ENCODE peak calls at places on chromosomes 5 and 9, in seven cellular contexts. One of them, this sample, is unnamed.

GRCh38 chr9:123033352-123033751 is at the start of gene GPR21:
- DNase-seq in H9: no peak
- DNase-seq in IMR-90: no peak
- DNase-seq in H1: no peak
- DNase-seq in mesendoderm: peak; percentile 16
- DNase-seq in mesenchymal stem cell: no peak
- DNase-seq in neuronal stem cell: peak; percentile 53
- DNase-seq in this sample: no peak

GRCh38 chr9:79107911-79108676 is 463.7 kb upstream of the TLE4 start:
- DNase-seq in H1: no peak
- DNase-seq in mesendoderm: no peak
- DNase-seq in neuronal stem cell: no peak
- DNase-seq in IMR-90: peak; percentile 17
- DNase-seq in H9: no peak
- DNase-seq in mesenchymal stem cell: no peak
- DNase-seq in this sample: no peak

GRCh38 chr9:113524460-113524859 is 60.9 kb downstream of the RGS3 start:
- DNase-seq in neuronal stem cell: no peak
- DNase-seq in mesenchymal stem cell: no peak
- DNase-seq in H9: no peak
- DNase-seq in IMR-90: no peak
- DNase-seq in mesendoderm: no peak
- DNase-seq in H1: no peak
- DNase-seq in this sample: no peak

GRCh38 chr5:157552650-157553049 is 22.9 kb downstream of the ADAM19 start:
- DNase-seq in H1: no peak
- DNase-seq in mesenchymal stem cell: no peak
- DNase-seq in IMR-90: no peak
- DNase-seq in mesendoderm: no peak
- DNase-seq in neuronal stem cell: no peak
- DNase-seq in H9: no peak
- DNase-seq in this sample: no peak

GRCh38 chr5:170451764-170452365 is 52.0 kb upstream of the KCNIP1 start:
- DNase-seq in H9: no peak
- DNase-seq in mesenchymal stem cell: peak; percentile 71
- DNase-seq in mesendoderm: no peak
- DNase-seq in neuronal stem cell: no peak
- DNase-seq in IMR-90: peak; percentile 8
- DNase-seq in H1: peak; percentile 24
- DNase-seq in this sample: peak; percentile 81

GRCh38 chr5:36590513-36591286 is 15.7 kb upstream of the SLC1A3 start:
- DNase-seq in IMR-90: no peak
- DNase-seq in mesenchymal stem cell: no peak
- DNase-seq in neuronal stem cell: no peak
- DNase-seq in H1: no peak
- DNase-seq in mesendoderm: peak; percentile 46
- DNase-seq in H9: no peak
- DNase-seq in this sample: no peak

GRCh38 chr9:120372040-120372439 is 207.9 kb downstream of the CDK5RAP2 start:
- DNase-seq in H1: no peak
- DNase-seq in neuronal stem cell: no peak
- DNase-seq in mesenchymal stem cell: no peak
- DNase-seq in IMR-90: no peak
- DNase-seq in mesendoderm: peak; percentile 27
- DNase-seq in H9: no peak
- DNase-seq in this sample: no peak

GRCh38 chr9:13274901-13275641 is 4.4 kb downstream of the MPDZ start:
- DNase-seq in neuronal stem cell: no peak
- DNase-seq in mesendoderm: peak; percentile 34
- DNase-seq in IMR-90: peak; percentile 63
- DNase-seq in mesenchymal stem cell: peak; percentile 39
- DNase-seq in H9: no peak
- DNase-seq in H1: no peak
- DNase-seq in this sample: peak; percentile 59

GRCh38 chr5:82821978-82822927 is 254.9 kb downstream of the TMEM167A start:
- DNase-seq in mesenchymal stem cell: no peak
- DNase-seq in H9: no peak
- DNase-seq in neuronal stem cell: no peak
- DNase-seq in H1: no peak
- DNase-seq in IMR-90: no peak
- DNase-seq in mesendoderm: peak; percentile 38
- DNase-seq in this sample: no peak

GRCh38 chr9:125771037-125771436 is 23.9 kb downstream of the PBX3 start:
- DNase-seq in neuronal stem cell: no peak
- DNase-seq in H9: no peak
- DNase-seq in mesendoderm: no peak
- DNase-seq in IMR-90: no peak
- DNase-seq in mesenchymal stem cell: no peak
- DNase-seq in H1: no peak
- DNase-seq in this sample: no peak

GRCh38 chr5:38535281-38535750 is 21.1 kb downstream of the LIFR start:
- DNase-seq in H9: no peak
- DNase-seq in mesendoderm: no peak
- DNase-seq in mesenchymal stem cell: no peak
- DNase-seq in IMR-90: no peak
- DNase-seq in H1: no peak
- DNase-seq in neuronal stem cell: no peak
- DNase-seq in this sample: no peak

GRCh38 chr9:76562511-76562911 is 103.5 kb downstream of the GCNT1 start:
- DNase-seq in IMR-90: peak; percentile 59
- DNase-seq in H9: no peak
- DNase-seq in mesendoderm: no peak
- DNase-seq in mesenchymal stem cell: peak; percentile 68
- DNase-seq in neuronal stem cell: no peak
- DNase-seq in H1: no peak
- DNase-seq in this sample: peak; percentile 96

GRCh38 chr5:152379331-152379730 is 25.7 kb downstream of the NMUR2 start:
- DNase-seq in mesendoderm: no peak
- DNase-seq in H1: no peak
- DNase-seq in IMR-90: no peak
- DNase-seq in H9: no peak
- DNase-seq in neuronal stem cell: no peak
- DNase-seq in mesenchymal stem cell: no peak
- DNase-seq in this sample: no peak

GRCh38 chr5:159073030-159073429 is 26.7 kb downstream of the EBF1 start:
- DNase-seq in H1: no peak
- DNase-seq in H9: no peak
- DNase-seq in mesenchymal stem cell: no peak
- DNase-seq in IMR-90: no peak
- DNase-seq in mesendoderm: no peak
- DNase-seq in neuronal stem cell: no peak
- DNase-seq in this sample: no peak

GRCh38 chr9:110626109-110626829 is 42.3 kb upstream of the MUSK start:
- DNase-seq in mesenchymal stem cell: peak; percentile 98
- DNase-seq in H9: no peak
- DNase-seq in neuronal stem cell: no peak
- DNase-seq in IMR-90: peak; percentile 98
- DNase-seq in H1: no peak
- DNase-seq in mesendoderm: peak; percentile 27
- DNase-seq in this sample: no peak

GRCh38 chr5:54363669-54364068 is 53.3 kb upstream of the ARL15 start:
- DNase-seq in mesendoderm: no peak
- DNase-seq in mesenchymal stem cell: no peak
- DNase-seq in neuronal stem cell: no peak
- DNase-seq in H9: no peak
- DNase-seq in IMR-90: no peak
- DNase-seq in H1: no peak
- DNase-seq in this sample: no peak

GRCh38 chr9:134561427-134562145 is 80.0 kb upstream of the COL5A1 start:
- DNase-seq in mesenchymal stem cell: no peak
- DNase-seq in H1: peak; percentile 7
- DNase-seq in IMR-90: no peak
- DNase-seq in neuronal stem cell: no peak
- DNase-seq in H9: no peak
- DNase-seq in mesendoderm: no peak
- DNase-seq in this sample: no peak

DNA sequence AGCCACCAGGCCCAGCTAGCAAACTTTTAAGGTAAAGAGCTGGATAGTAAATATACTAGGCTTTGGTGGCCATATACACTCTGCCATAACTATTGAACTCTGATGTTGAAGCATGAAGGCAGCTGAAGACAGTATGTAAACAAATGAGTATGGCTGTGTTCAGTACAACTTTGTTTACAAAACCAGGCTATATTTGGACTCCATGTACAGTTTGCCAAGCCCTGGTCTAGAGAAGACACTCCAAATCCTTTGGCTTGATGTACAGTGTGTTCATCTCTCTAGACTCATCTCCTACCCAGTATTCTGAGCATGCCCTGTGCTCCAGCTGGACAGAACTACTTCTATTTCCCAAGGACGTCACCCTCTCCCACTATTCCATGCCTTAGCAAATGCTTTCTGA is 54.3 kb upstream of the MEGF10 start:
- DNase-seq in mesenchymal stem cell: peak; percentile 57
- DNase-seq in H9: no peak
- DNase-seq in neuronal stem cell: no peak
- DNase-seq in H1: no peak
- DNase-seq in IMR-90: no peak
- DNase-seq in mesendoderm: no peak
- DNase-seq in this sample: no peak
- H2AK5ac ChIP-seq in mesenchymal stem cell: no peak overlapping the region
- H2AK5ac ChIP-seq in H9: no peak overlapping the region
- H2AK5ac ChIP-seq in neuronal stem cell: no peak overlapping the region
- H2AK5ac ChIP-seq in H1: no peak overlapping the region
- H2AK5ac ChIP-seq in IMR-90: no peak overlapping the region
- H2AK5ac ChIP-seq in mesendoderm: no peak overlapping the region
- H2AK5ac ChIP-seq in this sample: no peak overlapping the region

DNA sequence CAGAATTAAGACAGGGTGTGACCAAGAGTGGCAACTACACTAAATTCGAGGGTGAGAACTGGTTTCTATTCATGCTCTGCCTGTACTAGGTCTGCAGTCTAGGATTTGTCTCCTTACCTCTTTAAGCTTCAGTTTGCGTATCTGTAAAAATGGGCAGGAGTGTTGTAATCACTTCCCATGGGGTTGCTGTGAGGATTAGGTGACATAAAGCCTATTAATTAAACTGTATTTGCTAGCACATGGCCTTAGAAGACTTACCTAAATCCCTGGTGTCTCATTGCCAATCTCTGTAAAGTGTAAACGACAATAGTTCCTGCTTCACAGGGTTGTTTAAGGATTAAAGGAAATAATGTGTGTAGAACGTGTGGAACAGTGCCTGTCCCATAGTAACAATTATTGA is 193.6 kb downstream of the DRD1 start:
- DNase-seq in IMR-90: no peak
- DNase-seq in mesendoderm: no peak
- DNase-seq in H1: no peak
- DNase-seq in mesenchymal stem cell: no peak
- DNase-seq in neuronal stem cell: no peak
- DNase-seq in H9: no peak
- DNase-seq in this sample: no peak
- H4K8ac ChIP-seq in IMR-90: no peak overlapping the region
- H4K8ac ChIP-seq in mesendoderm: no peak overlapping the region
- H4K8ac ChIP-seq in H1: no peak overlapping the region
- H4K8ac ChIP-seq in mesenchymal stem cell: no peak overlapping the region
- H4K8ac ChIP-seq in neuronal stem cell: no peak overlapping the region
- H4K8ac ChIP-seq in H9: no peak overlapping the region
- H4K8ac ChIP-seq in this sample: no peak overlapping the region

GRCh38 chr9:129331772-129332512 is 153.9 kb upstream of the IER5L start:
- DNase-seq in neuronal stem cell: no peak
- DNase-seq in mesendoderm: peak; percentile 47
- DNase-seq in H9: no peak
- DNase-seq in mesenchymal stem cell: no peak
- DNase-seq in H1: no peak
- DNase-seq in IMR-90: no peak
- DNase-seq in this sample: no peak

GRCh38 chr9:129334744-129335080 is 156.7 kb upstream of the IER5L start:
- DNase-seq in IMR-90: no peak
- DNase-seq in neuronal stem cell: no peak
- DNase-seq in mesendoderm: no peak
- DNase-seq in mesenchymal stem cell: no peak
- DNase-seq in H1: no peak
- DNase-seq in H9: no peak
- DNase-seq in this sample: no peak

GRCh38 chr9:129332581-129332980 is 154.5 kb upstream of the IER5L start:
- DNase-seq in H9: no peak
- DNase-seq in H1: no peak
- DNase-seq in mesenchymal stem cell: no peak
- DNase-seq in neuronal stem cell: no peak
- DNase-seq in mesendoderm: no peak
- DNase-seq in IMR-90: no peak
- DNase-seq in this sample: no peak

GRCh38 chr9:129333961-129334743 is 156.1 kb upstream of the IER5L start:
- DNase-seq in IMR-90: peak; percentile 92
- DNase-seq in H9: peak; percentile 99
- DNase-seq in mesendoderm: peak; percentile 100
- DNase-seq in mesenchymal stem cell: peak; percentile 96
- DNase-seq in neuronal stem cell: peak; percentile 80
- DNase-seq in H1: peak; percentile 87
- DNase-seq in this sample: peak; percentile 99

DNA sequence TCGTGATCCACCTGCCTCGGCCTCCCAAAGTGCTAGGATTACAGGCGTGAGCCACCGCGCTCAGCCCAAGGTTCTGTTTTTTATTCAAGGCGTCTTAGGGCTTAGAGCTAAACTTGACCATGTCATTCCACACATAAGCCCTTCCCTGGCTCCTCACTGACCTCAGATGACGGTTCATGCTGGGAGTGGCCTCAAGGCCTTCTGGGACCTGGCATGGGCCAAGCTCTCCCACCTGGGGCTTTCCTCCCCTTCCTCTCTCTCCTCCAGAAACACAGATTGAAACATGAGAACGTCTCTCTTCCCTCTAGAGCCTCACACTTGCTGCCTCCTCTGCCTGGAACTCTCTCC is 155.5 kb upstream of the IER5L start:
- DNase-seq in neuronal stem cell: no peak
- DNase-seq in H1: peak; percentile 59
- DNase-seq in H9: peak; percentile 88
- DNase-seq in IMR-90: no peak
- DNase-seq in mesenchymal stem cell: peak; percentile 72
- DNase-seq in mesendoderm: peak; percentile 96
- DNase-seq in this sample: peak; percentile 85
- H3K27me3 ChIP-seq in neuronal stem cell: no peaks in the 10 kb centered on the region
- H3K27me3 ChIP-seq in H1: no peaks in the 10 kb centered on the region
- H3K27me3 ChIP-seq in H9: no peaks in the 10 kb centered on the region
- H3K27me3 ChIP-seq in IMR-90: no peaks in the 10 kb centered on the region
- H3K27me3 ChIP-seq in mesenchymal stem cell: no peaks in the 10 kb centered on the region
- H3K27me3 ChIP-seq in mesendoderm: no peaks in the 10 kb centered on the region
- H3K27me3 ChIP-seq in this sample: no peaks in the 10 kb centered on the region

GRCh38 chr5:81208904-81209303 is 24.2 kb upstream of the CKMT2 start:
- DNase-seq in H1: no peak
- DNase-seq in IMR-90: peak; percentile 36
- DNase-seq in mesenchymal stem cell: no peak
- DNase-seq in mesendoderm: no peak
- DNase-seq in neuronal stem cell: no peak
- DNase-seq in H9: no peak
- DNase-seq in this sample: no peak
- H2AK5ac ChIP-seq in H1: no peak overlapping the region
- H2AK5ac ChIP-seq in IMR-90: no peak overlapping the region
- H2AK5ac ChIP-seq in mesenchymal stem cell: no peak overlapping the region
- H2AK5ac ChIP-seq in mesendoderm: no peak overlapping the region
- H2AK5ac ChIP-seq in neuronal stem cell: no peak overlapping the region
- H2AK5ac ChIP-seq in H9: no peak overlapping the region
- H2AK5ac ChIP-seq in this sample: no peak overlapping the region

GRCh38 chr9:115972362-115972761 is 181.2 kb upstream of the PAPPA start:
- DNase-seq in H1: no peak
- DNase-seq in IMR-90: peak; percentile 55
- DNase-seq in neuronal stem cell: no peak
- DNase-seq in H9: no peak
- DNase-seq in mesenchymal stem cell: no peak
- DNase-seq in mesendoderm: no peak
- DNase-seq in this sample: no peak
- H4K8ac ChIP-seq in H1: no peak overlapping the region
- H4K8ac ChIP-seq in IMR-90: no peak overlapping the region
- H4K8ac ChIP-seq in neuronal stem cell: no peak overlapping the region
- H4K8ac ChIP-seq in H9: no peak overlapping the region
- H4K8ac ChIP-seq in mesenchymal stem cell: no peak overlapping the region
- H4K8ac ChIP-seq in mesendoderm: no peak overlapping the region
- H4K8ac ChIP-seq in this sample: no peak overlapping the region

This sample was measured in trophoblast cell.